ENCODE peak calls at places on chromosomes 4 and X, in four cellular contexts. One of them, this sample, is unnamed.

GRCh38 chrX:5390376-5390775 is 838.3 kb downstream of the NLGN4X start:
- DNase-seq in WTC11: no peak
- DNase-seq in SK-N-SH: no peak
- DNase-seq in K562: no peak
- DNase-seq in this sample: no peak

GRCh38 chr4:146407669-146408084 is 114.1 kb downstream of the SLC10A7 start:
- DNase-seq in WTC11: no peak
- DNase-seq in SK-N-SH: no peak
- DNase-seq in K562: peak
- DNase-seq in this sample: no peak

GRCh38 chr4:5719329-5720055 is 8.5 kb downstream of the EVC start:
- DNase-seq in WTC11: no peak
- DNase-seq in SK-N-SH: no peak
- DNase-seq in K562: no peak
- DNase-seq in this sample: no peak

GRCh38 chr4:76558391-76559235 is 123.6 kb downstream of the SHROOM3 start:
- DNase-seq in WTC11: no peak
- DNase-seq in SK-N-SH: no peak
- DNase-seq in K562: no peak
- DNase-seq in this sample: no peak

GRCh38 chr4:174522183-174523002 is at the start of gene HPGD:
- DNase-seq in WTC11: peak
- DNase-seq in SK-N-SH: peak
- DNase-seq in K562: peak
- DNase-seq in this sample: no peak

GRCh38 chrX:105696870-105697269 is 125.5 kb upstream of the NRK start:
- DNase-seq in WTC11: no peak
- DNase-seq in SK-N-SH: no peak
- DNase-seq in K562: no peak
- DNase-seq in this sample: no peak

GRCh38 chr4:121156822-121157769 is 7.0 kb downstream of the TNIP3 start:
- DNase-seq in WTC11: peak
- DNase-seq in SK-N-SH: peak
- DNase-seq in K562: no peak
- DNase-seq in this sample: no peak

GRCh38 chrX:56564921-56565861 is 1.8 kb downstream of the UBQLN2 start:
- DNase-seq in WTC11: no peak
- DNase-seq in SK-N-SH: peak
- DNase-seq in K562: peak
- DNase-seq in this sample: no peak

GRCh38 chr4:6542951-6543350 is 32.0 kb upstream of the MAN2B2 start:
- DNase-seq in WTC11: no peak
- DNase-seq in SK-N-SH: no peak
- DNase-seq in K562: no peak
- DNase-seq in this sample: no peak

GRCh38 chrX:95764972-95765451 is 919.6 kb upstream of the DIAPH2 start:
- DNase-seq in WTC11: no peak
- DNase-seq in SK-N-SH: peak
- DNase-seq in K562: peak
- DNase-seq in this sample: no peak

GRCh38 chrX:110415440-110416167 is 57.0 kb downstream of the RTL9 start:
- DNase-seq in WTC11: no peak
- DNase-seq in SK-N-SH: no peak
- DNase-seq in K562: no peak
- DNase-seq in this sample: no peak

GRCh38 chrX:47577424-47577823 is 4.8 kb upstream of the TIMP1 start:
- DNase-seq in WTC11: no peak
- DNase-seq in SK-N-SH: no peak
- DNase-seq in K562: no peak
- DNase-seq in this sample: no peak

GRCh38 chr4:151415978-151416377 is 7.0 kb downstream of the FHIP1A start:
- DNase-seq in WTC11: no peak
- DNase-seq in SK-N-SH: no peak
- DNase-seq in K562: no peak
- DNase-seq in this sample: no peak

GRCh38 chr4:127143460-127144190 is 489.1 kb upstream of the INTU start:
- DNase-seq in WTC11: no peak
- DNase-seq in SK-N-SH: no peak
- DNase-seq in K562: no peak
- DNase-seq in this sample: no peak

GRCh38 chr4:147284935-147285334 is 196.0 kb upstream of the EDNRA start:
- DNase-seq in WTC11: no peak
- DNase-seq in SK-N-SH: no peak
- DNase-seq in K562: no peak
- DNase-seq in this sample: no peak

GRCh38 chrX:17007134-17007768 is 60.8 kb downstream of the REPS2 start:
- DNase-seq in WTC11: peak
- DNase-seq in SK-N-SH: peak
- DNase-seq in K562: peak
- DNase-seq in this sample: no peak

GRCh38 chr4:139873111-139873866 is 207.7 kb downstream of the MGST2 start:
- DNase-seq in WTC11: no peak
- DNase-seq in SK-N-SH: no peak
- DNase-seq in K562: no peak
- DNase-seq in this sample: no peak

GRCh38 chr4:139876328-139876941 is 210.8 kb downstream of the MGST2 start:
- DNase-seq in WTC11: no peak
- DNase-seq in SK-N-SH: peak
- DNase-seq in K562: no peak
- DNase-seq in this sample: no peak

GRCh38 chr4:139872274-139872673 is 206.7 kb downstream of the MGST2 start:
- DNase-seq in WTC11: no peak
- DNase-seq in SK-N-SH: no peak
- DNase-seq in K562: no peak
- DNase-seq in this sample: no peak

GRCh38 chr4:139878050-139878449 is 212.4 kb downstream of the MGST2 start:
- DNase-seq in WTC11: no peak
- DNase-seq in SK-N-SH: no peak
- DNase-seq in K562: no peak
- DNase-seq in this sample: no peak

DNA sequence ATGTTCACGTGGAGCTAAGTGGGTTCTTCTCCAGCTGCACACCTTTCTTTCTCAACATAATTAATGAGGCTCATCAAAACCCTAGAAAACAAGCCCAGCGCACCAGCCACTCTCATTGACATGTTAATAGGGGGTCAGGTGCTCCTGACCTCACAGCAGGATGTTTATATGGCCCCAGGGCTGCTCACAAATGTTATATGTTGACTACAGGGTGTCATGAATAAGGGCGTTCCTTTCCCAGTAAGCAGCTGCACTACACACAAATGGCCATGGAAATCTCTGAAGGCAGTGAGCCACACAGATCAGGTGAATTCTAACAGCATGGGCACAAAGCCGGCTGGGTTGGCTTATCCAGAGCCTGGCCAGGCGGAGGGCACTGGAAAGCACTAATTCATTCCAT is 209.8 kb downstream of the MGST2 start:
- DNase-seq in WTC11: peak
- DNase-seq in SK-N-SH: no peak
- DNase-seq in K562: no peak
- DNase-seq in this sample: no peak
- TF ChIP-seq USF1 in WTC11: peak
- TF ChIP-seq USF1 in SK-N-SH: no peak
- TF ChIP-seq USF1 in K562: no peak
- TF ChIP-seq USF1 in this sample: no peak

GRCh38 chr4:176964116-176964691 is 171.5 kb upstream of the VEGFC start:
- DNase-seq in WTC11: peak
- DNase-seq in SK-N-SH: no peak
- DNase-seq in K562: no peak
- DNase-seq in this sample: no peak

GRCh38 chr4:176967586-176967985 is 174.9 kb upstream of the VEGFC start:
- DNase-seq in WTC11: no peak
- DNase-seq in SK-N-SH: no peak
- DNase-seq in K562: no peak
- DNase-seq in this sample: no peak

GRCh38 chr4:176971576-176972105 is 178.9 kb upstream of the VEGFC start:
- DNase-seq in WTC11: no peak
- DNase-seq in SK-N-SH: no peak
- DNase-seq in K562: no peak
- DNase-seq in this sample: no peak

GRCh38 chr4:176970853-176971252 is 178.1 kb upstream of the VEGFC start:
- DNase-seq in WTC11: no peak
- DNase-seq in SK-N-SH: no peak
- DNase-seq in K562: no peak
- DNase-seq in this sample: no peak

DNA sequence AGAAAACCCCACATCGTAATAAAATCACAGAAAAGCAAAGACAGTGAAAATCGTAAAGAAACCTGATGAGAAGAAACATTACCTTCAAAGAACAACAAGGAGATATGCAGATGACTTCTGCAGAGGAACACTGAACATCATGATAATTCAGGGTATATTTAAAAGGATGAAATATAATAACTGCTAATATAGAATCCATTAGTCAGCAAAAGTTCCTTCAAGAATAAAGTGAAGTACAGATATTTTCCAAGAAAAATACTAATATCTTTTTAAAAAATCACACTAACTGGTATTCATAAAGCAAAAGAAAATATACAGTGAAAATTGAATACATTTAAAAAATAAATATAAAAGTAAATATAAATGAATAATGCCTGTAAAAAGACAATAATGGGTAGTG is 176.3 kb upstream of the VEGFC start:
- DNase-seq in WTC11: no peak
- DNase-seq in SK-N-SH: no peak
- DNase-seq in K562: no peak
- DNase-seq in this sample: no peak
- TF ChIP-seq USF1 in WTC11: no peak
- TF ChIP-seq USF1 in SK-N-SH: no peak
- TF ChIP-seq USF1 in K562: no peak
- TF ChIP-seq USF1 in this sample: no peak

GRCh38 chr4:183987987-183988392 is 82.9 kb downstream of the STOX2 start:
- DNase-seq in WTC11: no peak
- DNase-seq in SK-N-SH: peak
- DNase-seq in K562: peak
- DNase-seq in this sample: no peak
- TF ChIP-seq USF1 in WTC11: no peak
- TF ChIP-seq USF1 in SK-N-SH: no peak
- TF ChIP-seq USF1 in K562: no peak
- TF ChIP-seq USF1 in this sample: no peak

GRCh38 chr4:13097971-13098370 is 386.2 kb downstream of the RAB28 start:
- DNase-seq in WTC11: no peak
- DNase-seq in SK-N-SH: no peak
- DNase-seq in K562: no peak
- DNase-seq in this sample: no peak

GRCh38 chr4:13102344-13102743 is 381.8 kb downstream of the RAB28 start:
- DNase-seq in WTC11: no peak
- DNase-seq in SK-N-SH: no peak
- DNase-seq in K562: no peak
- DNase-seq in this sample: no peak

GRCh38 chr4:13108096-13108495 is 376.0 kb downstream of the RAB28 start:
- DNase-seq in WTC11: no peak
- DNase-seq in SK-N-SH: no peak
- DNase-seq in K562: no peak
- DNase-seq in this sample: no peak

DNA sequence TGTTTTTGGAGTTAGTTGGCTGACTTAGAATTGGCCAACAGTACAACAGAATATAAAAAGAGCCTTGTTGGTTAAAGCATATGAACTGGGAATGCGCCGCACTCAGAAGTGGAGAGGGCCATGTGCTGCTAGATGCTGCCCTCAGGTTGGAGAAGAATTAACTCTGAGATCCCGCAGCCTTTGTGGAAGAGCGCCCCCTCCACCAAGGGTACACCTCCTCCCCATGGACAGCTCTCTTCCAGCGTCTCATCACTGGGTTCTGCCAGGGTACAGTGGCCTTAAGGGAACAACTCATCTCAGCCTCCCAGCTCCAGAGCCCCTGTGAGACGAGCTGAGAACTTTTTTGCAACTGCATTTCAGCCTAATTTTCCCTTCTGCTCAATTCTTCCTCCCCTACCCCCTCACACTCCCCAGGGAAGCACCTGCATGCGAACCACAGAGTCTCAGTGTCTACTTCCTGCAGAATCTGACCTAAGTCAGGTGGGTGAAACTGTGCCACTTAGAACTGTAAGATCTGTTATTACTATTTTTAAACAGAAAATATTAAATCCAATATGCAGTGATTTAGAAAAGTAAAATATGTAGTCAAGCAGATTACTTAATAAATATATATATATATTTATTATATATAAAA is 380.6 kb downstream of the RAB28 start:
- DNase-seq in WTC11: peak
- DNase-seq in SK-N-SH: no peak
- DNase-seq in K562: no peak
- DNase-seq in this sample: no peak
- TF ChIP-seq USF1 in WTC11: no peak
- TF ChIP-seq USF1 in SK-N-SH: no peak
- TF ChIP-seq USF1 in K562: no peak
- TF ChIP-seq USF1 in this sample: no peak

GRCh38 chrX:18898517-18898916 is 85.4 kb downstream of the PHKA2 start:
- DNase-seq in WTC11: no peak
- DNase-seq in SK-N-SH: no peak
- DNase-seq in K562: no peak
- DNase-seq in this sample: no peak
- TF ChIP-seq USF1 in WTC11: no peak
- TF ChIP-seq USF1 in SK-N-SH: no peak
- TF ChIP-seq USF1 in K562: no peak
- TF ChIP-seq USF1 in this sample: no peak

DNA sequence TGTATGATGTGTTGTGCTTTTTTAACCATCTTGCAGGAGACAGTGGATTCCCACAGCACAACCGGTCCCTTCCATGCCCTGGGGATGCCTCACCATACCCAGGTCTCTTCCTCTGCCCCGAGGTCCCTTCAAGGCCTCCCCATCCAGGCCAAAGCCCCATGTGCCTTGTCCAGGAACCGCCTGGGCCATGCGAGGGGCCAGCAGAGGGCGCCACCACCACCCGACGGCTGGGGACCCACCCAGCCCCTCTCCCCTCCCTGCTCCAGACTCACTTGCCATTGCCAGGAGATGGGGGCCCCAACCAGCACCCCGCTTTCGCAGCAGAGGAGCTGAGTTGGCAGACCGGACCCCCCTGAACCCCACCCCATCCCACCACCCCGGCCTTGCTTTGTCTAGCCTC is 485.5 kb downstream of the TRAM1L1 start:
- DNase-seq in WTC11: peak
- DNase-seq in SK-N-SH: no peak
- DNase-seq in K562: peak
- DNase-seq in this sample: no peak
- TF ChIP-seq USF1 in WTC11: no peak
- TF ChIP-seq USF1 in SK-N-SH: no peak
- TF ChIP-seq USF1 in K562: no peak
- TF ChIP-seq USF1 in this sample: no peak

GRCh38 chrX:120336899-120337298 is 25.0 kb upstream of the ATP1B4 start:
- DNase-seq in WTC11: no peak
- DNase-seq in SK-N-SH: no peak
- DNase-seq in K562: no peak
- DNase-seq in this sample: no peak
- TF ChIP-seq USF1 in WTC11: no peak
- TF ChIP-seq USF1 in SK-N-SH: no peak
- TF ChIP-seq USF1 in K562: no peak
- TF ChIP-seq USF1 in this sample: no peak